ENCODE peak calls at places on chromosomes 5 and 9, in ten cellular contexts. F is stimulated activated CD8-positive, alpha-beta memory T cell treated with anti-CD3 and anti-CD28 coated beads, Interleukin-7, amount 100 ng/mL, for 1 hour; U is ovary; C is RCC 7860; R is stimulated activated CD4-positive, alpha-beta T cell treated with anti-CD3 and anti-CD28 coated beads, Interleukin-1b, Interleukin-23, amount 100 ng/mL, for 4 hours; X is left ventricle myocardium inferior; Z is psoas muscle; G is HTR-8/SVneo; P is HT1080; W is activated gamma-delta T cell treated with Interleukin-2 at 50 U/mL for 16 hours. D is an unnamed sample.

GRCh38 chr5:106127341-106127781 is 1543.4 kb downstream of the EFNA5 start:
- DNase-seq in P (no peak), Z (no peak), C (no peak), G (no peak), W (no peak), F (no peak), U (no peak), X (no peak), R (no peak), D (no peak)

GRCh38 chr9:99054581-99054980 is 50.3 kb upstream of the TGFBR1 start:
- DNase-seq in R (no peak), G (peak; percentile 29), P (peak; percentile 18), Z (no peak), C (peak; percentile 71), F (no peak), U (no peak), X (no peak), W (no peak), D (peak; percentile 78)

GRCh38 chr5:15510092-15510491 is 10.1 kb downstream of the FBXL7 start:
- DNase-seq in Z (no peak), G (no peak), W (no peak), U (no peak), F (no peak), R (no peak), X (no peak), P (no peak), C (no peak), D (peak; percentile 32)

GRCh38 chr9:90724880-90725279 is 76.7 kb upstream of the SYK start:
- DNase-seq in P (no peak), C (no peak), U (no peak), X (no peak), W (no peak), F (no peak), Z (no peak), G (no peak), R (no peak), D (no peak)

GRCh38 chr5:77281969-77282336 is 71.5 kb downstream of the PDE8B start:
- DNase-seq in R (no peak), U (no peak), Z (no peak), G (no peak), P (no peak), F (no peak), C (no peak), W (no peak), X (no peak), D (no peak)

GRCh38 chr5:86684222-86684621 is 66.5 kb downstream of the COX7C start:
- DNase-seq in W (no peak), Z (no peak), G (no peak), X (no peak), U (no peak), P (peak; percentile 3), C (peak; percentile 25), R (no peak), F (no peak), D (peak; percentile 10)

GRCh38 chr9:20217596-20217995 is 404.7 kb downstream of the MLLT3 start:
- DNase-seq in W (no peak), C (no peak), R (no peak), P (no peak), U (no peak), Z (no peak), F (no peak), X (no peak), G (no peak), D (no peak)

GRCh38 chr5:75042511-75042910 is 9.8 kb downstream of the GCNT4 start:
- DNase-seq in R (no peak), C (no peak), X (no peak), U (no peak), Z (no peak), F (no peak), G (no peak), W (no peak), P (no peak), D (no peak)

GRCh38 chr5:167208911-167209310 is 1082.5 kb upstream of the WWC1 start:
- DNase-seq in W (no peak), C (peak; percentile 88), P (peak; percentile 74), X (no peak), G (peak; percentile 66), Z (no peak), F (no peak), U (no peak), R (no peak), D (peak; percentile 88)

GRCh38 chr5:119389288-119390065 is 33.7 kb downstream of the TNFAIP8 start:
- DNase-seq in F (no peak), Z (no peak), P (no peak), R (no peak), U (no peak), X (no peak), C (peak; percentile 25), W (no peak), G (no peak), D (no peak)

GRCh38 chr5:37772255-37772654 is 67.6 kb downstream of the GDNF start:
- DNase-seq in U (no peak), X (no peak), G (no peak), R (no peak), P (no peak), C (no peak), F (no peak), Z (no peak), W (no peak), D (no peak)

GRCh38 chr9:121883281-121884056 is 209.6 kb downstream of the TTLL11 start:
- DNase-seq in C (peak; percentile 66), Z (no peak), U (no peak), R (no peak), W (no peak), X (no peak), P (peak; percentile 64), F (no peak), G (no peak), D (peak; percentile 81)

GRCh38 chr5:161966544-161966943 is 101.0 kb upstream of the GABRG2 start:
- DNase-seq in U (no peak), G (no peak), R (no peak), C (no peak), X (no peak), P (peak; percentile 22), Z (no peak), F (no peak), W (no peak), D (no peak)

GRCh38 chr9:38226491-38226951 is 157.5 kb upstream of the SHB start:
- DNase-seq in F (no peak), C (no peak), R (no peak), W (no peak), Z (no peak), X (no peak), G (peak; percentile 7), P (no peak), U (no peak), D (peak; percentile 47)

GRCh38 chr9:113543286-113544000 is 79.9 kb downstream of the RGS3 start:
- DNase-seq in G (no peak), C (no peak), W (no peak), P (no peak), Z (no peak), R (no peak), F (no peak), U (no peak), X (no peak), D (no peak)

GRCh38 chr9:111945216-111945615 is 48.6 kb downstream of the UGCG start:
- DNase-seq in W (no peak), R (no peak), Z (no peak), C (peak; percentile 74), G (no peak), U (no peak), F (no peak), X (no peak), P (no peak), D (no peak)

GRCh38 chr9:77891150-77891549 is 140.5 kb downstream of the GNAQ start:
- DNase-seq in W (no peak), R (no peak), P (no peak), U (no peak), F (no peak), G (no peak), C (no peak), X (no peak), Z (no peak), D (no peak)

GRCh38 chr5:83172011-83172410 is 94.7 kb downstream of the XRCC4 start:
- DNase-seq in U (no peak), R (no peak), P (no peak), Z (no peak), X (no peak), F (no peak), C (no peak), W (no peak), G (no peak), D (no peak)

GRCh38 chr9:131214931-131215330 is 61.4 kb downstream of the FAM78A start:
- DNase-seq in R (no peak), G (no peak), U (no peak), F (no peak), X (no peak), P (no peak), Z (no peak), W (no peak), C (no peak), D (no peak)

GRCh38 chr9:12874395-12874794 is 99.6 kb downstream of the LURAP1L start:
- DNase-seq in F (no peak), U (no peak), R (no peak), Z (no peak), X (no peak), W (no peak), P (no peak), G (no peak), C (no peak), D (no peak)

GRCh38 chr9:23215688-23216087 is 610.4 kb downstream of the ELAVL2 start:
- DNase-seq in C (no peak), W (no peak), X (no peak), R (no peak), Z (no peak), G (no peak), U (no peak), P (no peak), F (no peak), D (no peak)

GRCh38 chr9:121684381-121685145 is 33.1 kb downstream of the DAB2IP start:
- DNase-seq in Z (peak; percentile 47), F (no peak), P (peak; percentile 70), G (peak; percentile 26), C (no peak), X (no peak), R (no peak), U (no peak), W (no peak), D (no peak)

GRCh38 chr5:170522211-170523128 is 18.6 kb downstream of the KCNIP1 start:
- DNase-seq in C (peak; percentile 99), U (no peak), G (peak; percentile 67), W (no peak), Z (no peak), X (no peak), F (no peak), P (peak; percentile 71), R (no peak), D (peak; percentile 98)

GRCh38 chr9:92655896-92656536 is 13.9 kb downstream of the IPPK start:
- DNase-seq in U (peak; percentile 14), C (no peak), P (no peak), F (no peak), X (no peak), G (no peak), W (no peak), R (no peak), Z (no peak), D (no peak)

GRCh38 chr9:71487046-71487445 is 281.3 kb downstream of the CEMIP2 start:
- DNase-seq in P (no peak), W (no peak), C (no peak), R (no peak), X (peak; percentile 14), G (no peak), U (no peak), F (no peak), Z (peak; percentile 16), D (peak; percentile 24)

GRCh38 chr5:158899792-158900191 is 199.9 kb downstream of the EBF1 start:
- DNase-seq in U (peak; percentile 41), W (no peak), C (no peak), X (peak; percentile 64), Z (peak; percentile 68), P (no peak), F (no peak), G (no peak), R (no peak), D (no peak)

GRCh38 chr5:122392844-122393243 is 80.8 kb downstream of the SNCAIP start:
- DNase-seq in U (no peak), C (no peak), G (peak; percentile 2), P (no peak), F (no peak), X (no peak), W (no peak), Z (no peak), R (no peak), D (no peak)

GRCh38 chr5:175686396-175686795 is 28.5 kb downstream of the HRH2 start:
- DNase-seq in R (no peak), W (no peak), C (no peak), U (no peak), F (no peak), P (no peak), X (no peak), G (no peak), Z (no peak), D (no peak)

D was measured in A172.